ENCODE peak calls at places on chromosomes 16 and 17, in six cellular contexts. Z is astrocyte, Y is mammary epithelial cell, L is mesendoderm, S is left lung, G is transverse colon. J is an unnamed sample. For H3K36me3, the result is how much of the 10 kb centered on the place peaks cover.

GRCh38 chr17:63571632-63572310 is 21.5 kb downstream of the DCAF7 start:
- DNase-seq in Z (peak), Y (peak), L (peak), S (no peak), G (no peak), J (no peak)

GRCh38 chr17:48795444-48796162 is 21.4 kb downstream of the TTLL6 start:
- DNase-seq in Z (peak), Y (no peak), L (peak), S (no peak), G (peak), J (no peak)

GRCh38 chr16:9854665-9855064 is 327.6 kb downstream of the GRIN2A start:
- DNase-seq in Z (peak), Y (peak), L (no peak), S (no peak), G (no peak), J (no peak)

GRCh38 chr17:42743595-42744282 is 1.1 kb downstream of the EZH1 start:
- DNase-seq in Z (no peak), Y (no peak), L (peak), S (no peak), G (no peak), J (peak)

GRCh38 chr16:1877089-1877488 is 5.1 kb upstream of the MEIOB start:
- DNase-seq in Z (no peak), Y (no peak), L (no peak), S (no peak), G (peak), J (no peak)

GRCh38 chr16:50702725-50703124 is 9.3 kb downstream of the NOD2 start:
- DNase-seq in Z (no peak), Y (peak), L (no peak), S (no peak), G (no peak), J (no peak)

GRCh38 chr16:61820398-61820797 is 215.8 kb downstream of the CDH8 start:
- DNase-seq in Z (peak), Y (peak), L (no peak), S (no peak), G (no peak), J (no peak)

GRCh38 chr16:66996324-66996982 is 8.1 kb downstream of the CES4A start:
- DNase-seq in Z (peak), Y (peak), L (no peak), S (peak), G (no peak), J (no peak)

GRCh38 chr16:84724619-84725307 is 25.0 kb downstream of the USP10 start:
- DNase-seq in Z (no peak), Y (no peak), L (no peak), S (no peak), G (no peak), J (no peak)

GRCh38 chr16:81140930-81141780 is 45.0 kb upstream of the GCSH start:
- DNase-seq in Z (no peak), Y (no peak), L (peak), S (no peak), G (no peak), J (peak)

GRCh38 chr17:45132302-45132568 is at the start of gene PLCD3:
- DNase-seq in Z (no peak), Y (no peak), L (no peak), S (no peak), G (no peak), J (no peak)

GRCh38 chr16:28596840-28597691 is at the start of gene SULT1A2:
- DNase-seq in Z (peak), Y (peak), L (peak), S (peak), G (peak), J (peak)

GRCh38 chr16:57735755-57736418 is at the start of gene KATNB1:
- DNase-seq in Z (peak), Y (no peak), L (no peak), S (no peak), G (no peak), J (no peak)

GRCh38 chr16:89323120-89323960 is 105.8 kb downstream of the ZNF778 start:
- DNase-seq in Z (no peak), Y (no peak), L (no peak), S (no peak), G (no peak), J (no peak)

GRCh38 chr17:57965521-57966160 is 10.4 kb upstream of the CUEDC1 start:
- DNase-seq in Z (no peak), Y (no peak), L (no peak), S (no peak), G (no peak), J (peak)

GRCh38 chr17:16461606-16461866 is 30.5 kb downstream of the LRRC75A start:
- DNase-seq in Z (no peak), Y (no peak), L (no peak), S (no peak), G (no peak), J (no peak)

GRCh38 chr16:58510097-58510775 is 5.1 kb upstream of the SETD6 start:
- DNase-seq in Z (no peak), Y (no peak), L (no peak), S (no peak), G (no peak), J (no peak)

GRCh38 chr16:68229431-68230175 is 6.3 kb downstream of the ESRP2 start:
- DNase-seq in Z (peak), Y (peak), L (peak), S (peak), G (no peak), J (peak)

GRCh38 chr17:50799582-50799981 is 32.3 kb upstream of the ANKRD40CL start:
- DNase-seq in Z (no peak), Y (no peak), L (peak), S (no peak), G (no peak), J (peak)

GRCh38 chr16:66637806-66638205 is 33.3 kb downstream of the CMTM3 start:
- DNase-seq in Z (no peak), Y (no peak), L (no peak), S (no peak), G (no peak), J (no peak)

GRCh38 chr17:385195-385835 is 32.7 kb upstream of the RPH3AL start:
- DNase-seq in Z (no peak), Y (peak), L (peak), S (no peak), G (peak), J (peak)

GRCh38 chr16:16052916-16053315 is 103.5 kb downstream of the ABCC1 start:
- DNase-seq in Z (peak), Y (no peak), L (no peak), S (no peak), G (no peak), J (no peak)

GRCh38 chr16:17296412-17296811 is 174.3 kb downstream of the XYLT1 start:
- DNase-seq in Z (no peak), Y (no peak), L (peak), S (no peak), G (no peak), J (peak)

GRCh38 chr17:3447625-3448024 is 14.0 kb upstream of the OR1E2 start:
- DNase-seq in Z (no peak), Y (peak), L (peak), S (no peak), G (no peak), J (peak)

GRCh38 chr17:52157603-52158449 is 688 bp downstream of the CA10 start:
- DNase-seq in Z (no peak), Y (no peak), L (peak), S (no peak), G (no peak), J (peak)

GRCh38 chr16:49050607-49051006 is 231.0 kb downstream of the CBLN1 start:
- DNase-seq in Z (no peak), Y (no peak), L (no peak), S (no peak), G (no peak), J (no peak)

GRCh38 chr17:27892542-27892865 is 661 bp downstream of the LYRM9 start:
- DNase-seq in Z (no peak), Y (no peak), L (no peak), S (no peak), G (no peak), J (no peak)

GRCh38 chr16:67364610-67365256 is 28.6 kb downstream of the TPPP3 start:
- DNase-seq in Z (no peak), Y (no peak), L (no peak), S (no peak), G (no peak), J (no peak)

GRCh38 chr17:43385046-43385831 is 13.6 kb upstream of the ARL4D start:
- DNase-seq in Z (no peak), Y (no peak), L (no peak), S (no peak), G (no peak), J (no peak)

GRCh38 chr17:46979023-46979870 is at the start of gene RPRML:
- DNase-seq in Z (no peak), Y (peak), L (peak), S (no peak), G (peak), J (peak)

GRCh38 chr16:2280981-2281542 is 13.1 kb upstream of the RNPS1 start:
- DNase-seq in Z (no peak), Y (no peak), L (no peak), S (no peak), G (no peak), J (no peak)

GRCh38 chr16:77300232-77300631 is 101.0 kb downstream of the SYCE1L start:
- DNase-seq in Z (no peak), Y (no peak), L (no peak), S (no peak), G (no peak), J (no peak)

GRCh38 chr16:49527621-49528020 is 154.0 kb downstream of the C16orf78 start:
- DNase-seq in Z (no peak), Y (no peak), L (no peak), S (no peak), G (no peak), J (no peak)

GRCh38 chr17:8153550-8153956 is 1.3 kb upstream of the PER1 start:
- DNase-seq in Z (peak), Y (peak), L (peak), S (peak), G (peak), J (peak)

GRCh38 chr17:80970762-80971703 is 20.6 kb upstream of the CHMP6 start:
- DNase-seq in Z (no peak), Y (no peak), L (no peak), S (no peak), G (no peak), J (no peak)

GRCh38 chr16:72050769-72051464 is 3.4 kb upstream of the HP start:
- DNase-seq in Z (peak), Y (peak), L (no peak), S (no peak), G (no peak), J (no peak)

GRCh38 chr17:50346313-50347086 is 574 bp downstream of the XYLT2 start:
- DNase-seq in Z (no peak), Y (peak), L (peak), S (peak), G (peak), J (peak)

GRCh38 chr17:67689534-67690177 is 28.1 kb upstream of the NOL11 start:
- DNase-seq in Z (peak), Y (peak), L (peak), S (no peak), G (peak), J (peak)

GRCh38 chr16:72844225-72844920 is 203.6 kb downstream of the ZFHX3 start:
- DNase-seq in Z (peak), Y (no peak), L (no peak), S (no peak), G (no peak), J (no peak)

GRCh38 chr17:14918540-14918939 is 346.6 kb downstream of the PMP22 start:
- DNase-seq in Z (peak), Y (no peak), L (peak), S (no peak), G (no peak), J (no peak)

DNA sequence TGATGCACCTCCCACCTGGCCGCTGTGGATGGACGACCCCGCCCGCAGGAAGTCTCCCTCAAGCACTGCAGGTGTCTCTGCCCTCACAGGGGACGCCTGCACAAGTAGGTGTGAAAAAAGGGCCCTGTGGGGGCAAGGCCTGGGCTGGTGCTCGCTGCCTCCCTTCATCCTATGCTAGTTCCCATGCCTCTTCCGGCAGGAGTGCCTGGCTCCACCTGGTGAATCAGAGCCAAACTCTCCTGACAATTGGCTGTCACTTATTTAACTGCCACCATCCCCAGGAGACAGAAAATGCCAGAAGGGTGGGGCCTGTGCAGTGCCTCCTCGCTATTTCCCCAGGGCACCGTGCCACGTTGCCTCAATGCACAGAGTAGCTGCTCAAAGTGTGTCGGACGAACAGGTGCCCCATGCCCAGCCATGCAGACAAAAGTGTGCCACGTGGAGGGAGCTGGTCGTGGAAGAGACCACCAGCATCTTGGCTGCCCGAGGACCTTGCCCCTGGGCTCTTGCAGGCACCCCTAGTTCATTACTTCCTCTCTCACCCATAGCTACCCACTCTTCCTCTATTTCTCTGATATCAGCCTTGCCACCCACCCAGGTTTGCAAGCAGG is 170.7 kb downstream of the SEC14L1 start:
- DNase-seq in Z (no peak), Y (no peak), L (no peak), S (no peak), G (peak), J (no peak)
- H3K27ac ChIP-seq in Z (no peak), Y (no peak), L (no peak), S (no peak), G (peak), J (no peak)

GRCh38 chr16:27515874-27516353 is 33.8 kb downstream of the GTF3C1 start:
- DNase-seq in Z (no peak), Y (peak), L (peak), S (no peak), G (no peak), J (peak)

GRCh38 chr16:27512061-27512460 is 37.7 kb downstream of the GTF3C1 start:
- DNase-seq in Z (no peak), Y (no peak), L (no peak), S (no peak), G (no peak), J (no peak)

GRCh38 chr16:27518226-27518625 is 31.5 kb downstream of the GTF3C1 start:
- DNase-seq in Z (no peak), Y (no peak), L (no peak), S (no peak), G (no peak), J (no peak)

GRCh38 chr16:27514806-27515205 is 34.9 kb downstream of the GTF3C1 start:
- DNase-seq in Z (no peak), Y (no peak), L (no peak), S (no peak), G (no peak), J (no peak)

DNA sequence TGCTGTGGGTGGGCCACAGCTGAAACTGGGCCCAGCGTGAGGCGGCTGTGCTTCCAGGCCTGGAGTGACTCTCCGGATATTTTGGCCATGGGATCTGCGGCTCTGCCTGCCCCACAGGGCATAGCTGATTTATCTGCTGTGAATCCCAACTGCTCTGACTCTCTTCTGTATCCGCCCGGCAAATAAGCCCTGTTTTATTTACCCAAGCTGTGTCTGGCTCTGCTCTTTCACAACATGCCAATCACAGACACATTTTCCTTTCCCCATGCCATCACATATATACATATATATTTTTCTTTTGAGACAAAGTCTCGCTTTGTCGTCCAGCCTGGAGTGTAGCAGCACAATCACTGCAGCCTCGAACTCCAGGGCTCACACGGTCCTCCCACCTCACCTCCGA is 33.4 kb downstream of the GTF3C1 start:
- DNase-seq in Z (no peak), Y (no peak), L (no peak), S (no peak), G (no peak), J (no peak)
- H3K36me3 ChIP-seq in Z (under half), Y (under half), L (under half), S (half or more), G (under half), J (half or more)

GRCh38 chr17:40522961-40523310 is 21.5 kb upstream of the TNS4 start:
- DNase-seq in Z (no peak), Y (no peak), L (no peak), S (peak), G (no peak), J (no peak)
- H3K4me3 ChIP-seq in Z (no peak), Y (no peak), L (no peak), S (no peak), G (no peak), J (no peak)

GRCh38 chr16:4320571-4321137 is 4.8 kb downstream of the GLIS2 start:
- DNase-seq in Z (no peak), Y (peak), L (no peak), S (no peak), G (no peak), J (no peak)

GRCh38 chr16:4317471-4318170 is 1.8 kb downstream of the GLIS2 start:
- DNase-seq in Z (peak), Y (peak), L (no peak), S (no peak), G (no peak), J (no peak)

GRCh38 chr16:4318171-4318910 is 2.5 kb downstream of the GLIS2 start:
- DNase-seq in Z (peak), Y (no peak), L (no peak), S (no peak), G (no peak), J (peak)

GRCh38 chr16:4320030-4320429 is 4.2 kb downstream of the GLIS2 start:
- DNase-seq in Z (no peak), Y (no peak), L (no peak), S (no peak), G (no peak), J (no peak)

DNA sequence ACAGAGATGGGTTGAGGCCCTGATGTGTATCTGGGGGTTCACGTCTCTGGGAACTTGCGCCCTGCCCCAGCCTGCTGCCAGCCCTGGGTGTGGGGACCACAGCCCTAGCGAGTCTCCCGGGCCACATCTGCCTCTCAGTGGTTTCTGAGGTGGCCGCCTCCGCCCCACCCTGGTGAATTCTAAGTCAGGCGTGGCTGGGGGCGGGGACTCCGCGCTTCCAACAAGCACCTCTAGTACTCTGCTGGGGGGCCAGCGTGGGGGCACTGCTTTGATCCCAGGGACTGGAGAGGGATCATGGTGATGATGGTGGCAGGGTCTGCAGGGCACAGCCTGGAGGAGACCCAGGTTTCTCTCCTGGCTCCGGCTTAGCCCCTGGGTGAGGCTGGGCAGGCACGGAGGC is 3.6 kb downstream of the GLIS2 start:
- DNase-seq in Z (no peak), Y (peak), L (no peak), S (no peak), G (peak), J (no peak)
- H3K27ac ChIP-seq in Z (no peak), Y (no peak), L (no peak), S (no peak), G (peak), J (peak)

GRCh38 chr16:4882261-4882632 is 35.0 kb downstream of the UBN1 start:
- DNase-seq in Z (no peak), Y (no peak), L (no peak), S (no peak), G (no peak), J (no peak)
- H3K36me3 ChIP-seq in Z (under half), Y (half or more), L (under half), S (half or more), G (under half), J (half or more)

J was measured in WERI-Rb-1.